ENCODE peak calls at places on chromosomes 12 and 14, in seven cellular contexts. J, U, E, B, S, O and Y are unnamed samples.

GRCh38 chr12:67531051-67531450 is 117.5 kb upstream of the DYRK2 start:
- DNase-seq in U (no peak), E (no peak), B (no peak), J (no peak), S (no peak), O (no peak), Y (no peak)

GRCh38 chr12:65826513-65827171 is 2.4 kb downstream of the HMGA2 start:
- DNase-seq in B (no peak), S (no peak), J (peak), E (no peak), O (no peak), U (no peak), Y (no peak)

GRCh38 chr12:132289356-132290202 is 39.8 kb downstream of the GALNT9 start:
- DNase-seq in S (no peak), O (no peak), B (no peak), E (no peak), J (no peak), U (no peak), Y (peak)

GRCh38 chr14:104436047-104436531 is 143.5 kb upstream of the C14orf180 start:
- DNase-seq in J (peak), S (peak), E (no peak), B (peak), U (no peak), O (peak), Y (peak)

GRCh38 chr14:65585216-65585615 is 172.7 kb downstream of the FUT8 start:
- DNase-seq in O (no peak), U (no peak), B (no peak), J (peak), E (no peak), S (no peak), Y (no peak)

GRCh38 chr14:67420102-67420739 is 8.3 kb upstream of the PLEK2 start:
- DNase-seq in U (no peak), O (no peak), E (peak), S (no peak), J (no peak), B (peak), Y (no peak)

GRCh38 chr12:131687346-131688125 is 23.4 kb upstream of the SFSWAP start:
- DNase-seq in O (no peak), J (no peak), S (no peak), B (no peak), E (no peak), U (no peak), Y (no peak)

GRCh38 chr12:55697686-55698085 is 10.0 kb downstream of the ITGA7 start:
- DNase-seq in S (no peak), O (no peak), U (no peak), E (no peak), J (no peak), B (no peak), Y (peak)

GRCh38 chr14:101628471-101628966 is 67.2 kb downstream of the DIO3 start:
- DNase-seq in E (peak), B (peak), J (peak), O (peak), S (peak), U (peak), Y (peak)

GRCh38 chr14:61409782-61410181 is 88.4 kb downstream of the PRKCH start:
- DNase-seq in O (no peak), U (no peak), E (no peak), B (no peak), S (no peak), J (no peak), Y (no peak)

GRCh38 chr12:66942741-66943465 is 264.0 kb upstream of the GRIP1 start:
- DNase-seq in O (no peak), B (no peak), J (no peak), E (no peak), S (no peak), U (no peak), Y (no peak)

GRCh38 chr12:15701212-15701611 is 88.0 kb downstream of the EPS8 start:
- DNase-seq in U (no peak), B (no peak), J (peak), E (no peak), O (no peak), S (no peak), Y (no peak)

GRCh38 chr12:15163001-15163400 is 58.2 kb downstream of the RERG start:
- DNase-seq in O (no peak), J (no peak), U (no peak), E (no peak), S (no peak), B (no peak), Y (no peak)

GRCh38 chr12:64404470-64405446 is 566 bp downstream of the XPOT start:
- DNase-seq in S (peak), J (peak), U (peak), B (peak), E (peak), O (peak), Y (no peak)

GRCh38 chr12:109757671-109758265 is 44.1 kb downstream of the FAM222A start:
- DNase-seq in O (peak), U (no peak), B (no peak), E (no peak), S (no peak), J (no peak), Y (peak)

GRCh38 chr12:46383654-46384450 is 11.3 kb upstream of the SLC38A2 start:
- DNase-seq in E (peak), B (peak), O (peak), S (peak), J (peak), U (peak), Y (peak)

GRCh38 chr14:57401501-57401900 is 11.1 kb downstream of the NAA30 start:
- DNase-seq in U (no peak), B (no peak), E (no peak), S (no peak), O (no peak), J (no peak), Y (no peak)

GRCh38 chr14:61065671-61066070 is 84.6 kb downstream of the SLC38A6 start:
- DNase-seq in S (no peak), J (no peak), U (no peak), E (no peak), B (no peak), O (no peak), Y (no peak)

GRCh38 chr14:104254735-104255400 is 116.5 kb downstream of the KIF26A start:
- DNase-seq in E (no peak), S (no peak), J (no peak), B (no peak), U (no peak), O (no peak), Y (no peak)

GRCh38 chr12:25286837-25287236 is 36.1 kb upstream of the KRAS start:
- DNase-seq in O (no peak), S (no peak), B (no peak), U (no peak), E (no peak), J (no peak), Y (no peak)

GRCh38 chr12:119245904-119246494 is 67.3 kb downstream of the HSPB8 start:
- DNase-seq in O (no peak), U (no peak), E (no peak), J (no peak), S (no peak), B (no peak), Y (no peak)

GRCh38 chr12:79174656-79175055 is 310.1 kb downstream of the SYT1 start:
- DNase-seq in U (no peak), S (peak), E (no peak), J (peak), B (no peak), O (no peak), Y (no peak)

GRCh38 chr14:27623782-27624181 is 1025.9 kb upstream of the NOVA1 start:
- DNase-seq in E (no peak), O (no peak), B (no peak), U (no peak), S (no peak), J (no peak), Y (no peak)

GRCh38 chr14:35740215-35740614 is 68.9 kb downstream of the RALGAPA1 start:
- DNase-seq in B (no peak), U (no peak), S (no peak), J (no peak), E (no peak), O (no peak), Y (no peak)

GRCh38 chr12:88272456-88272855 is 130.3 kb downstream of the TMTC3 start:
- DNase-seq in J (peak), U (no peak), E (no peak), S (no peak), B (no peak), O (no peak), Y (no peak)

GRCh38 chr12:88986056-88986455 is 366.2 kb downstream of the DUSP6 start:
- DNase-seq in U (no peak), O (no peak), J (no peak), S (no peak), B (no peak), E (no peak), Y (no peak)

GRCh38 chr12:32197421-32197820 is 90.8 kb downstream of the BICD1 start:
- DNase-seq in S (no peak), O (no peak), U (no peak), E (no peak), B (no peak), J (no peak), Y (no peak)